ENCODE peak calls at places on chromosomes 7 and 10, in six cellular contexts. One of them, this sample, is unnamed.

GRCh38 chr7:130831817-130832481 is 97.9 kb upstream of the KLF14 start:
- DNase-seq in GM23248: peak; percentile 67
- DNase-seq in OCI-LY7: peak; percentile 54
- DNase-seq in mesendoderm: peak; percentile 22
- DNase-seq in HepG2: peak; percentile 32
- DNase-seq in mammary epithelial cell: no peak
- DNase-seq in this sample: peak; percentile 69

GRCh38 chr10:73506491-73506890 is 10.7 kb upstream of the PPP3CB start:
- DNase-seq in GM23248: peak; percentile 65
- DNase-seq in mammary epithelial cell: no peak
- DNase-seq in mesendoderm: no peak
- DNase-seq in HepG2: no peak
- DNase-seq in OCI-LY7: no peak
- DNase-seq in this sample: no peak

GRCh38 chr7:133253522-133253882 is 624 bp downstream of the EXOC4 start:
- DNase-seq in mammary epithelial cell: peak; percentile 20
- DNase-seq in OCI-LY7: peak; percentile 42
- DNase-seq in HepG2: peak; percentile 22
- DNase-seq in mesendoderm: no peak
- DNase-seq in GM23248: peak; percentile 51
- DNase-seq in this sample: peak; percentile 41

GRCh38 chr10:127612-128432 is 7.4 kb upstream of the ZMYND11 start:
- DNase-seq in GM23248: no peak
- DNase-seq in mesendoderm: no peak
- DNase-seq in HepG2: no peak
- DNase-seq in OCI-LY7: peak; percentile 65
- DNase-seq in mammary epithelial cell: no peak
- DNase-seq in this sample: no peak

GRCh38 chr7:17659126-17659525 is 281.2 kb downstream of the SNX13 start:
- DNase-seq in mesendoderm: no peak
- DNase-seq in OCI-LY7: no peak
- DNase-seq in HepG2: no peak
- DNase-seq in mammary epithelial cell: no peak
- DNase-seq in GM23248: no peak
- DNase-seq in this sample: no peak

GRCh38 chr10:118151461-118151860 is 104.7 kb upstream of the RAB11FIP2 start:
- DNase-seq in GM23248: no peak
- DNase-seq in mesendoderm: peak; percentile 69
- DNase-seq in HepG2: no peak
- DNase-seq in mammary epithelial cell: no peak
- DNase-seq in OCI-LY7: no peak
- DNase-seq in this sample: peak; percentile 66

GRCh38 chr7:116762951-116763350 is 91.0 kb downstream of the MET start:
- DNase-seq in OCI-LY7: no peak
- DNase-seq in HepG2: no peak
- DNase-seq in mesendoderm: no peak
- DNase-seq in mammary epithelial cell: no peak
- DNase-seq in GM23248: no peak
- DNase-seq in this sample: no peak

GRCh38 chr7:51019891-51020855 is 237.5 kb upstream of the GRB10 start:
- DNase-seq in OCI-LY7: no peak
- DNase-seq in HepG2: no peak
- DNase-seq in mammary epithelial cell: no peak
- DNase-seq in GM23248: no peak
- DNase-seq in mesendoderm: no peak
- DNase-seq in this sample: no peak

GRCh38 chr7:26198133-26198780 is 2.3 kb downstream of the HNRNPA2B1 start:
- DNase-seq in OCI-LY7: peak; percentile 60
- DNase-seq in mesendoderm: no peak
- DNase-seq in mammary epithelial cell: no peak
- DNase-seq in GM23248: peak; percentile 59
- DNase-seq in HepG2: no peak
- DNase-seq in this sample: peak; percentile 47

GRCh38 chr10:28796606-28797512 is 119.5 kb downstream of the BAMBI start:
- DNase-seq in mammary epithelial cell: no peak
- DNase-seq in GM23248: peak; percentile 0
- DNase-seq in HepG2: no peak
- DNase-seq in mesendoderm: no peak
- DNase-seq in OCI-LY7: no peak
- DNase-seq in this sample: peak; percentile 28

GRCh38 chr10:74544106-74544505 is 282.3 kb upstream of the KAT6B start:
- DNase-seq in GM23248: peak; percentile 52
- DNase-seq in OCI-LY7: no peak
- DNase-seq in mammary epithelial cell: peak; percentile 45
- DNase-seq in mesendoderm: peak; percentile 39
- DNase-seq in HepG2: no peak
- DNase-seq in this sample: no peak

GRCh38 chr7:5036446-5036845 is 9.2 kb upstream of the RBAK start:
- DNase-seq in GM23248: no peak
- DNase-seq in mammary epithelial cell: no peak
- DNase-seq in HepG2: no peak
- DNase-seq in OCI-LY7: no peak
- DNase-seq in mesendoderm: no peak
- DNase-seq in this sample: no peak

GRCh38 chr7:149559711-149560110 is 62.1 kb upstream of the ZNF746 start:
- DNase-seq in OCI-LY7: no peak
- DNase-seq in HepG2: no peak
- DNase-seq in mammary epithelial cell: peak; percentile 45
- DNase-seq in GM23248: peak; percentile 75
- DNase-seq in mesendoderm: no peak
- DNase-seq in this sample: no peak

GRCh38 chr10:131963350-131963749 is 18.4 kb downstream of the BNIP3 start:
- DNase-seq in mammary epithelial cell: no peak
- DNase-seq in GM23248: no peak
- DNase-seq in OCI-LY7: no peak
- DNase-seq in mesendoderm: no peak
- DNase-seq in HepG2: no peak
- DNase-seq in this sample: no peak

GRCh38 chr7:79245623-79246249 is 207.7 kb downstream of the MAGI2 start:
- DNase-seq in OCI-LY7: no peak
- DNase-seq in mammary epithelial cell: no peak
- DNase-seq in HepG2: peak; percentile 3
- DNase-seq in GM23248: no peak
- DNase-seq in mesendoderm: peak; percentile 53
- DNase-seq in this sample: peak; percentile 17

GRCh38 chr10:7788640-7789335 is 811 bp downstream of the ATP5F1C start:
- DNase-seq in mesendoderm: no peak
- DNase-seq in mammary epithelial cell: peak; percentile 39
- DNase-seq in GM23248: peak; percentile 68
- DNase-seq in HepG2: peak; percentile 28
- DNase-seq in OCI-LY7: peak; percentile 41
- DNase-seq in this sample: peak; percentile 38

GRCh38 chr10:22598488-22598887 is 115.9 kb downstream of the PIP4K2A start:
- DNase-seq in OCI-LY7: no peak
- DNase-seq in mammary epithelial cell: no peak
- DNase-seq in HepG2: no peak
- DNase-seq in mesendoderm: no peak
- DNase-seq in GM23248: no peak
- DNase-seq in this sample: no peak

GRCh38 chr7:54409917-54410316 is 132.3 kb upstream of the VSTM2A start:
- DNase-seq in mesendoderm: no peak
- DNase-seq in mammary epithelial cell: no peak
- DNase-seq in GM23248: no peak
- DNase-seq in OCI-LY7: no peak
- DNase-seq in HepG2: no peak
- DNase-seq in this sample: no peak

DNA sequence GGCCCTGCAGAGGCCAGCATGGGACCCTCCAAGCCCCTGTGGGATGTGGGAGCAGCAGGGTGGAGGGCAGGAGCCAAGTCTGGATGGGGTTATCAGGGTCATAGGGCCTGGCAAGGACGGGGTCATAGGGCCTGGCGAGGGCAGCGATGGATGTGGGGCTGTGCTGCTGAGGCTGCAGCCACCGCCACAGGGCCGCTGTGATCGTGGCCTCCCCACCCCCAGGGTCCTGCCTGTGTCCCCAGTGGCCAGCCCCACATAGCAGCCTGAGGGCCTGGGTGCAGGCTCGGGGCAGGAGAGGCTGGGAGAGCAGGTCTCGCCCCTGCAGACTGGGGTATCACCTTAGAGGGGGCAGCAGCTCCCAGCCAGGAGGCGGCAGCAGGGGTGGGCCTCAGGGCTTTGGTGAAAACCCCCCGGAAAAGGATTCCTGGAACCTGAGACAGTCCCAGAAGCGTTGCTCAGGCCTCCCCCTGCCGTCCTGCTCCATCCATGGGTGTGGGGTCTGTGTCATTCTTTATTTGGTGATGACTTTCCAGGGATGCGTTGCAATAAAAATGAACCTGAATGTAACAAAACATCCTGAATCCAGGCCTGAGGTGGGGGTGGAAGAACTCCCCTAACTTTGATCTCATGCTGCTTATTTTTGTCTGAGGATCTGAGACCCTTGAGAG is 107.3 kb upstream of the SHH start:
- DNase-seq in HepG2: no peak
- DNase-seq in mammary epithelial cell: no peak
- DNase-seq in mesendoderm: no peak
- DNase-seq in OCI-LY7: no peak
- DNase-seq in GM23248: no peak
- DNase-seq in this sample: no peak
- H3K4me2 ChIP-seq in HepG2: peak overlapping the region; percentile 49
- H3K4me2 ChIP-seq in mammary epithelial cell: peak overlapping the region; percentile 21
- H3K4me2 ChIP-seq in mesendoderm: no peak overlapping the region
- H3K4me2 ChIP-seq in OCI-LY7: no peak overlapping the region
- H3K4me2 ChIP-seq in GM23248: no peak overlapping the region
- H3K4me2 ChIP-seq in this sample: no peak overlapping the region

GRCh38 chr7:45087301-45088145 is 1.2 kb downstream of the NACAD start:
- DNase-seq in HepG2: no peak
- DNase-seq in GM23248: no peak
- DNase-seq in mammary epithelial cell: no peak
- DNase-seq in mesendoderm: no peak
- DNase-seq in OCI-LY7: no peak
- DNase-seq in this sample: no peak
- H3K4me2 ChIP-seq in HepG2: no peak overlapping the region
- H3K4me2 ChIP-seq in GM23248: no peak overlapping the region
- H3K4me2 ChIP-seq in mammary epithelial cell: no peak overlapping the region
- H3K4me2 ChIP-seq in mesendoderm: no peak overlapping the region
- H3K4me2 ChIP-seq in OCI-LY7: no peak overlapping the region
- H3K4me2 ChIP-seq in this sample: peak overlapping the region; percentile 97

GRCh38 chr10:13518076-13518692 is 10.6 kb downstream of the BEND7 start:
- DNase-seq in OCI-LY7: no peak
- DNase-seq in mammary epithelial cell: no peak
- DNase-seq in GM23248: no peak
- DNase-seq in mesendoderm: peak; percentile 43
- DNase-seq in HepG2: no peak
- DNase-seq in this sample: peak; percentile 56
- H3K4me2 ChIP-seq in OCI-LY7: no peak overlapping the region
- H3K4me2 ChIP-seq in mammary epithelial cell: no peak overlapping the region
- H3K4me2 ChIP-seq in GM23248: no peak overlapping the region
- H3K4me2 ChIP-seq in mesendoderm: no peak overlapping the region
- H3K4me2 ChIP-seq in HepG2: no peak overlapping the region
- H3K4me2 ChIP-seq in this sample: no peak overlapping the region

DNA sequence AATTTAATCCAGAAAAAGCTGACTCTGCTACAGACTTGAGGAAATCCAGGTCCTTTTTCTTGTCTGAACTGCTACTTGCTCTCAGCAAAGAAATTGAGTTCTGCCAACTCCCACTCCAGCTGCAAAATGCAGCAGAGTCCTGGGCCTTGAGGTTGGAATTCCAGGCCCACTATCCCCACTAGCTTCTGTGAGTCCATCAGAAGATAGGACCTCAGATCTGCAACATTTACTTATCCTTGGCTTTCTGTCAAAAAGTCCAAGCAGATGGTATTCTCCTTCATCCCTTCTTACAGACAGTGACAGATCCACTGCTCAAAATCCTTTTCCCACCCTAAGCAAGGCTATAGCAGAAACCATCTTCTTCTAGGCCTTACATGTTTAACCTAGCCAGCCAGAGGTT is 219.1 kb downstream of the ARHGAP12 start:
- DNase-seq in mammary epithelial cell: no peak
- DNase-seq in mesendoderm: no peak
- DNase-seq in HepG2: no peak
- DNase-seq in GM23248: no peak
- DNase-seq in OCI-LY7: no peak
- DNase-seq in this sample: no peak
- H3K4me2 ChIP-seq in mammary epithelial cell: no peak overlapping the region
- H3K4me2 ChIP-seq in mesendoderm: no peak overlapping the region
- H3K4me2 ChIP-seq in HepG2: no peak overlapping the region
- H3K4me2 ChIP-seq in GM23248: no peak overlapping the region
- H3K4me2 ChIP-seq in OCI-LY7: no peak overlapping the region
- H3K4me2 ChIP-seq in this sample: no peak overlapping the region

GRCh38 chr7:98852826-98853225 is 17.0 kb downstream of the TMEM130 start:
- DNase-seq in GM23248: peak; percentile 18
- DNase-seq in OCI-LY7: no peak
- DNase-seq in mesendoderm: peak; percentile 72
- DNase-seq in HepG2: no peak
- DNase-seq in mammary epithelial cell: no peak
- DNase-seq in this sample: no peak
- H3K4me2 ChIP-seq in GM23248: no peak overlapping the region
- H3K4me2 ChIP-seq in OCI-LY7: no peak overlapping the region
- H3K4me2 ChIP-seq in mesendoderm: no peak overlapping the region
- H3K4me2 ChIP-seq in HepG2: no peak overlapping the region
- H3K4me2 ChIP-seq in mammary epithelial cell: no peak overlapping the region
- H3K4me2 ChIP-seq in this sample: no peak overlapping the region

GRCh38 chr10:33237736-33238624 is 96.5 kb downstream of the NRP1 start:
- DNase-seq in mesendoderm: peak; percentile 93
- DNase-seq in GM23248: peak; percentile 97
- DNase-seq in mammary epithelial cell: peak; percentile 95
- DNase-seq in OCI-LY7: no peak
- DNase-seq in HepG2: peak; percentile 75
- DNase-seq in this sample: peak; percentile 68
- H3K4me2 ChIP-seq in mesendoderm: no peak overlapping the region
- H3K4me2 ChIP-seq in GM23248: peak overlapping the region; percentile 53
- H3K4me2 ChIP-seq in mammary epithelial cell: peak overlapping the region; percentile 24
- H3K4me2 ChIP-seq in OCI-LY7: no peak overlapping the region
- H3K4me2 ChIP-seq in HepG2: no peak overlapping the region
- H3K4me2 ChIP-seq in this sample: no peak overlapping the region